ENCODE peak calls at places on chromosome 6, in seven cellular contexts. One of them, this sample, is unnamed.

GRCh38 chr6:166950443-166950821 is 5.9 kb downstream of the RNASET2 start:
- DNase-seq in K562: no peak
- DNase-seq in HCT116: no peak
- DNase-seq in GM12891: no peak
- DNase-seq in GM12892: no peak
- DNase-seq in spleen: peak; percentile 83
- DNase-seq in H1: no peak
- DNase-seq in this sample: no peak

GRCh38 chr6:137489410-137490371 is 4.5 kb downstream of the OLIG3 start:
- DNase-seq in K562: no peak
- DNase-seq in HCT116: no peak
- DNase-seq in GM12891: no peak
- DNase-seq in GM12892: no peak
- DNase-seq in spleen: no peak
- DNase-seq in H1: peak; percentile 71
- DNase-seq in this sample: no peak

GRCh38 chr6:64538760-64539159 is 903.2 kb downstream of the PHF3 start:
- DNase-seq in K562: no peak
- DNase-seq in HCT116: no peak
- DNase-seq in GM12891: no peak
- DNase-seq in GM12892: no peak
- DNase-seq in spleen: no peak
- DNase-seq in H1: no peak
- DNase-seq in this sample: no peak

GRCh38 chr6:116314878-116315277 is 35.1 kb upstream of the TSPYL1 start:
- DNase-seq in K562: no peak
- DNase-seq in HCT116: no peak
- DNase-seq in GM12891: no peak
- DNase-seq in GM12892: no peak
- DNase-seq in spleen: no peak
- DNase-seq in H1: no peak
- DNase-seq in this sample: no peak

GRCh38 chr6:1916334-1916985 is 306.7 kb downstream of the FOXC1 start:
- DNase-seq in K562: no peak
- DNase-seq in HCT116: no peak
- DNase-seq in GM12891: no peak
- DNase-seq in GM12892: no peak
- DNase-seq in spleen: no peak
- DNase-seq in H1: no peak
- DNase-seq in this sample: no peak

GRCh38 chr6:79525272-79526100 is 11.7 kb downstream of the LCA5 start:
- DNase-seq in K562: no peak
- DNase-seq in HCT116: no peak
- DNase-seq in GM12891: no peak
- DNase-seq in GM12892: no peak
- DNase-seq in spleen: no peak
- DNase-seq in H1: no peak
- DNase-seq in this sample: no peak

GRCh38 chr6:20424679-20425078 is 23.0 kb downstream of the E2F3 start:
- DNase-seq in K562: no peak
- DNase-seq in HCT116: no peak
- DNase-seq in GM12891: no peak
- DNase-seq in GM12892: no peak
- DNase-seq in spleen: no peak
- DNase-seq in H1: peak; percentile 27
- DNase-seq in this sample: no peak

GRCh38 chr6:1395496-1395895 is 6.1 kb downstream of the FOXF2 start:
- DNase-seq in K562: no peak
- DNase-seq in HCT116: no peak
- DNase-seq in GM12891: no peak
- DNase-seq in GM12892: no peak
- DNase-seq in spleen: no peak
- DNase-seq in H1: no peak
- DNase-seq in this sample: no peak

GRCh38 chr6:85273870-85274269 is 176.0 kb upstream of the NT5E start:
- DNase-seq in K562: no peak
- DNase-seq in HCT116: no peak
- DNase-seq in GM12891: no peak
- DNase-seq in GM12892: no peak
- DNase-seq in spleen: no peak
- DNase-seq in H1: no peak
- DNase-seq in this sample: no peak

GRCh38 chr6:120157873-120158272 is 808.3 kb upstream of the MAN1A1 start:
- DNase-seq in K562: no peak
- DNase-seq in HCT116: no peak
- DNase-seq in GM12891: no peak
- DNase-seq in GM12892: no peak
- DNase-seq in spleen: no peak
- DNase-seq in H1: no peak
- DNase-seq in this sample: no peak

GRCh38 chr6:44567406-44567805 is 179.9 kb downstream of the CDC5L start:
- DNase-seq in K562: no peak
- DNase-seq in HCT116: no peak
- DNase-seq in GM12891: no peak
- DNase-seq in GM12892: no peak
- DNase-seq in spleen: peak; percentile 47
- DNase-seq in H1: no peak
- DNase-seq in this sample: no peak

GRCh38 chr6:99026135-99026534 is 78.4 kb upstream of the FBXL4 start:
- DNase-seq in K562: no peak
- DNase-seq in HCT116: no peak
- DNase-seq in GM12891: no peak
- DNase-seq in GM12892: no peak
- DNase-seq in spleen: no peak
- DNase-seq in H1: no peak
- DNase-seq in this sample: no peak

GRCh38 chr6:115969207-115969929 is 91.3 kb downstream of the FRK start:
- DNase-seq in K562: no peak
- DNase-seq in HCT116: no peak
- DNase-seq in GM12891: no peak
- DNase-seq in GM12892: no peak
- DNase-seq in spleen: no peak
- DNase-seq in H1: no peak
- DNase-seq in this sample: no peak

GRCh38 chr6:31836676-31837611 is 9.4 kb downstream of the HSPA1B start:
- DNase-seq in K562: peak; percentile 64
- DNase-seq in HCT116: no peak
- DNase-seq in GM12891: no peak
- DNase-seq in GM12892: no peak
- DNase-seq in spleen: no peak
- DNase-seq in H1: no peak
- DNase-seq in this sample: no peak

GRCh38 chr6:35727206-35727934 is 9.5 kb upstream of the ARMC12 start:
- DNase-seq in K562: peak; percentile 82
- DNase-seq in HCT116: no peak
- DNase-seq in GM12891: peak; percentile 41
- DNase-seq in GM12892: peak; percentile 53
- DNase-seq in spleen: no peak
- DNase-seq in H1: peak; percentile 81
- DNase-seq in this sample: peak; percentile 87

GRCh38 chr6:35724059-35724458 is 12.8 kb upstream of the ARMC12 start:
- DNase-seq in K562: no peak
- DNase-seq in HCT116: no peak
- DNase-seq in GM12891: no peak
- DNase-seq in GM12892: no peak
- DNase-seq in spleen: no peak
- DNase-seq in H1: no peak
- DNase-seq in this sample: no peak

GRCh38 chr6:35725081-35725708 is 11.6 kb upstream of the ARMC12 start:
- DNase-seq in K562: no peak
- DNase-seq in HCT116: no peak
- DNase-seq in GM12891: no peak
- DNase-seq in GM12892: no peak
- DNase-seq in spleen: peak; percentile 39
- DNase-seq in H1: no peak
- DNase-seq in this sample: no peak

GRCh38 chr6:35724471-35724870 is 12.4 kb upstream of the ARMC12 start:
- DNase-seq in K562: no peak
- DNase-seq in HCT116: no peak
- DNase-seq in GM12891: no peak
- DNase-seq in GM12892: no peak
- DNase-seq in spleen: peak; percentile 20
- DNase-seq in H1: no peak
- DNase-seq in this sample: no peak

GRCh38 chr6:35725721-35726438 is 11.0 kb upstream of the ARMC12 start:
- DNase-seq in K562: no peak
- DNase-seq in HCT116: no peak
- DNase-seq in GM12891: no peak
- DNase-seq in GM12892: no peak
- DNase-seq in spleen: peak; percentile 85
- DNase-seq in H1: no peak
- DNase-seq in this sample: peak; percentile 78
- TF ChIP-seq POLR2A in K562: no peak
- TF ChIP-seq POLR2A in HCT116: no peak
- TF ChIP-seq POLR2A in GM12891: no peak
- TF ChIP-seq POLR2A in GM12892: no peak
- TF ChIP-seq POLR2A in spleen: no peak
- TF ChIP-seq POLR2A in H1: no peak
- TF ChIP-seq POLR2A in this sample: no peak

GRCh38 chr6:145235207-145235606 is 500.1 kb downstream of the EPM2A start:
- DNase-seq in K562: no peak
- DNase-seq in HCT116: no peak
- DNase-seq in GM12891: no peak
- DNase-seq in GM12892: no peak
- DNase-seq in spleen: no peak
- DNase-seq in H1: no peak
- DNase-seq in this sample: no peak
- TF ChIP-seq POLR2AphosphoS5 in K562: no peak
- TF ChIP-seq POLR2AphosphoS5 in HCT116: no peak
- TF ChIP-seq POLR2AphosphoS5 in GM12891: no peak
- TF ChIP-seq POLR2AphosphoS5 in GM12892: no peak
- TF ChIP-seq POLR2AphosphoS5 in spleen: no peak
- TF ChIP-seq POLR2AphosphoS5 in H1: no peak
- TF ChIP-seq POLR2AphosphoS5 in this sample: no peak

GRCh38 chr6:47721189-47721588 is 22.8 kb downstream of the ADGRF4 start:
- DNase-seq in K562: no peak
- DNase-seq in HCT116: no peak
- DNase-seq in GM12891: no peak
- DNase-seq in GM12892: no peak
- DNase-seq in spleen: no peak
- DNase-seq in H1: no peak
- DNase-seq in this sample: no peak
- TF ChIP-seq POLR2A in K562: no peak
- TF ChIP-seq POLR2A in HCT116: no peak
- TF ChIP-seq POLR2A in GM12891: no peak
- TF ChIP-seq POLR2A in GM12892: no peak
- TF ChIP-seq POLR2A in spleen: no peak
- TF ChIP-seq POLR2A in H1: no peak
- TF ChIP-seq POLR2A in this sample: no peak

DNA sequence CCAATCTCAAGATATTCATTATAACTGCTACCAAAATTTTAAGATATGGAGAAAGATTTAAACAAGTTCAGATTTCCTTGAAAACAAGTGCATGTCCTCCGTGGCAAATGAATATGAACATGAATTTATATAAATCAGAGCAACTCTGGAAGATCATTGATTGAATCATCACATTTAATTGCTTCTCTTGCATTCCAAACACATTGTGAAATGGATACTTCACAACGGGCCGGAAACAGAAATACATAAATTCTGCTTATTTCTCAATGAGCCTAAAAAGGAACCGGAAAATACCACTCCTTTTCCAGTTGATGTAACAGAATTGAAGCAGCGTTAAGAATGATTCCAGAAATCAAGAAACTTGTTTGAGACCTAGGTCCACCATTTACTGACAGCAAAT is 134.7 kb upstream of the BTN3A2 start:
- DNase-seq in K562: no peak
- DNase-seq in HCT116: no peak
- DNase-seq in GM12891: no peak
- DNase-seq in GM12892: no peak
- DNase-seq in spleen: no peak
- DNase-seq in H1: no peak
- DNase-seq in this sample: no peak
- TF ChIP-seq POLR2AphosphoS5 in K562: no peak
- TF ChIP-seq POLR2AphosphoS5 in HCT116: no peak
- TF ChIP-seq POLR2AphosphoS5 in GM12891: no peak
- TF ChIP-seq POLR2AphosphoS5 in GM12892: no peak
- TF ChIP-seq POLR2AphosphoS5 in spleen: no peak
- TF ChIP-seq POLR2AphosphoS5 in H1: no peak
- TF ChIP-seq POLR2AphosphoS5 in this sample: no peak

DNA sequence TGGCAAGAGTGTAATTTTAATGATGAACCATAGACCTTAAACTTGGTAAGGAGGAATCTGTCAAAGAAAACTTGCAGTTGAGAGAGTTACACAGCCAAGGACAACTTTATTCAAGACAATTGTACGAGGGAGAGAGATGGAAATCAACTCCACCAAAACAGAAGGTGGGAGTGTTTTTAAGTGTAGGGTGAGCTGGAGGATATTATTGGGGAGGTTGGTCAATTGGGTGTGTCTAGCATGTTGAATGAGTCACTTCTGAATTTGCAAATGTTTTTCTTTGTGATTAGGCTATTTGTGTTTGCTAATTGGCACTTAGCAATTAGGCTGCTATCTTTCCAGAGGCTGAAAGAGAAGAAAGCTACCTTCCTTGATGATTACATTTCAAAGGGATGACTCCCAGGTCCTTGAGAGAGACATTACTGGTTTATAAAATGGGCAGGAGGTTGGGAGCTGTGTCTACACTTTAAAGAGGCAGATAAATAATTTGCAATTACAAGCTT is 441.1 kb downstream of the MEI4 start:
- DNase-seq in K562: no peak
- DNase-seq in HCT116: no peak
- DNase-seq in GM12891: no peak
- DNase-seq in GM12892: no peak
- DNase-seq in spleen: no peak
- DNase-seq in H1: no peak
- DNase-seq in this sample: no peak
- TF ChIP-seq POLR2A in K562: no peak
- TF ChIP-seq POLR2A in HCT116: no peak
- TF ChIP-seq POLR2A in GM12891: no peak
- TF ChIP-seq POLR2A in GM12892: no peak
- TF ChIP-seq POLR2A in spleen: no peak
- TF ChIP-seq POLR2A in H1: no peak
- TF ChIP-seq POLR2A in this sample: no peak